ENCODE peak calls at places on chromosome 13, in nine cellular contexts. N is OCI-LY7, K is thoracic aorta, J is uterus, Q is fibroblast of lung, X is prostate gland, O is GM23338, I is K562, W is neural progenitor cell. U is an unnamed sample. For H3K4me1, the result is how much of the 10 kb centered on the place peaks cover.

GRCh38 chr13:91058066-91058465 is 289.4 kb upstream of the MIR17HG start:
- DNase-seq in N (no peak), K (no peak), J (no peak), Q (peak), X (no peak), O (peak), I (no peak), W (peak), U (no peak)

GRCh38 chr13:23966691-23967615 is 69.7 kb upstream of the C1QTNF9B start:
- DNase-seq in N (no peak), K (no peak), J (no peak), Q (peak), X (peak), O (no peak), I (no peak), W (no peak), U (no peak)

GRCh38 chr13:33467556-33467955 is 182.0 kb upstream of the STARD13 start:
- DNase-seq in N (no peak), K (no peak), J (no peak), Q (no peak), X (no peak), O (no peak), I (no peak), W (no peak), U (no peak)

GRCh38 chr13:111909501-111909900 is 157.4 kb upstream of the SOX1 start:
- DNase-seq in N (no peak), K (no peak), J (no peak), Q (no peak), X (no peak), O (no peak), I (no peak), W (no peak), U (no peak)

GRCh38 chr13:30711837-30712236 is 23.5 kb upstream of the ALOX5AP start:
- DNase-seq in N (no peak), K (no peak), J (no peak), Q (peak), X (no peak), O (no peak), I (no peak), W (no peak), U (no peak)

GRCh38 chr13:95480131-95480545 is 72.4 kb upstream of the CLDN10 start:
- DNase-seq in N (no peak), K (no peak), J (no peak), Q (no peak), X (no peak), O (no peak), I (no peak), W (no peak), U (no peak)

GRCh38 chr13:100403675-100404074 is 184.9 kb downstream of the GGACT start:
- DNase-seq in N (no peak), K (no peak), J (no peak), Q (no peak), X (no peak), O (peak), I (no peak), W (peak), U (no peak)

GRCh38 chr13:77372275-77372674 is 45.4 kb upstream of the MYCBP2 start:
- DNase-seq in N (no peak), K (no peak), J (no peak), Q (peak), X (no peak), O (no peak), I (no peak), W (no peak), U (no peak)

GRCh38 chr13:59259416-59260000 is 904.2 kb downstream of the DIAPH3 start:
- DNase-seq in N (no peak), K (no peak), J (no peak), Q (no peak), X (no peak), O (peak), I (no peak), W (peak), U (no peak)

GRCh38 chr13:40344270-40345148 is 321.9 kb downstream of the FOXO1 start:
- DNase-seq in N (peak), K (no peak), J (no peak), Q (peak), X (no peak), O (no peak), I (no peak), W (no peak), U (peak)

GRCh38 chr13:25301347-25302113 is at the start of gene NUP58:
- DNase-seq in N (peak), K (peak), J (peak), Q (peak), X (peak), O (peak), I (peak), W (peak), U (peak)

GRCh38 chr13:95573226-95573625 is 20.7 kb downstream of the CLDN10 start:
- DNase-seq in N (no peak), K (no peak), J (no peak), Q (peak), X (no peak), O (no peak), I (no peak), W (no peak), U (no peak)

GRCh38 chr13:109408596-109409382 is 377.6 kb downstream of the IRS2 start:
- DNase-seq in N (no peak), K (no peak), J (no peak), Q (peak), X (no peak), O (no peak), I (no peak), W (no peak), U (no peak)

GRCh38 chr13:109416001-109416400 is 370.4 kb downstream of the IRS2 start:
- DNase-seq in N (no peak), K (no peak), J (no peak), Q (no peak), X (no peak), O (peak), I (no peak), W (no peak), U (no peak)

GRCh38 chr13:109415057-109415456 is 371.3 kb downstream of the IRS2 start:
- DNase-seq in N (no peak), K (no peak), J (no peak), Q (no peak), X (no peak), O (no peak), I (no peak), W (no peak), U (no peak)

GRCh38 chr13:109410868-109411267 is 375.5 kb downstream of the IRS2 start:
- DNase-seq in N (no peak), K (no peak), J (no peak), Q (no peak), X (no peak), O (no peak), I (no peak), W (no peak), U (no peak)

GRCh38 chr13:109412232-109412935 is 374.0 kb downstream of the IRS2 start:
- DNase-seq in N (no peak), K (no peak), J (no peak), Q (peak), X (no peak), O (peak), I (no peak), W (peak), U (no peak)
- H3K4me3 ChIP-seq in N (no peak), K (peak), J (no peak), Q (no peak), X (no peak), O (no peak), I (no peak), W (no peak), U (no peak)

GRCh38 chr13:102195566-102196462 is 206.0 kb downstream of the FGF14 start:
- DNase-seq in N (no peak), K (no peak), J (no peak), Q (peak), X (no peak), O (no peak), I (no peak), W (no peak), U (no peak)
- H3K27ac ChIP-seq in N (no peak), K (no peak), J (no peak), Q (no peak), X (no peak), O (no peak), I (no peak), W (no peak), U (no peak)

GRCh38 chr13:98201178-98201577 is 24.1 kb upstream of the RNF113B start:
- DNase-seq in N (no peak), K (no peak), J (no peak), Q (no peak), X (no peak), O (no peak), I (no peak), W (no peak), U (no peak)
- H3K4me1 ChIP-seq in N (under half), K (under half), J (under half), Q (under half), X (under half), O (under half), I (under half), W (under half), U (under half)

DNA sequence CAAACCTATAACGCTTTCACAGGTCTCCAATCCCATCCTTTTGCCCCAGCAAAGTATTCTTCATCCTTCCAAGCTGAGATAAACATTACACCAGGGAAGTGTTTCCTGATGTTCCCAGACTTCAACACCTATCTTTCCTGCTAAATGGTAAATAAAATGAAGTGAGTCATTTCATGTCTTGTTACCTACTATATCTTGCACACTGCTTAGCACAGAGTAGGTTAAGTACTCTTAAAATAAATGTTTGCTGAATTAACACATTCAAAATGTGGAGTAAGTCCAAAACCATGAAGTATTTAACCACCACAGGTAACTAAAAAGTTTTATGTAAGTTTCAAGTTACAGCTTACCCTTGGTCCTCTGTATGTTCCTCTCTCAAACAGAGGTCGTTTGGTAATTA is 3.4 kb downstream of the RBM26 start:
- DNase-seq in N (no peak), K (no peak), J (no peak), Q (no peak), X (no peak), O (no peak), I (no peak), W (no peak), U (no peak)
- H3K4me3 ChIP-seq in N (peak), K (no peak), J (no peak), Q (peak), X (no peak), O (peak), I (peak), W (peak), U (peak)

GRCh38 chr13:46531953-46532352 is 21.0 kb upstream of the LRCH1 start:
- DNase-seq in N (no peak), K (no peak), J (no peak), Q (no peak), X (no peak), O (no peak), I (no peak), W (no peak), U (no peak)
- H3K27ac ChIP-seq in N (no peak), K (no peak), J (no peak), Q (no peak), X (no peak), O (no peak), I (no peak), W (no peak), U (no peak)

GRCh38 chr13:48159436-48160225 is 64.7 kb upstream of the MED4 start:
- DNase-seq in N (no peak), K (no peak), J (no peak), Q (no peak), X (no peak), O (no peak), I (no peak), W (no peak), U (no peak)
- H3K4me1 ChIP-seq in N (under half), K (under half), J (under half), Q (under half), X (under half), O (under half), I (under half), W (under half), U (under half)

GRCh38 chr13:71863249-71863648 is 3.8 kb downstream of the DACH1 start:
- DNase-seq in N (no peak), K (no peak), J (no peak), Q (no peak), X (no peak), O (no peak), I (no peak), W (no peak), U (no peak)

GRCh38 chr13:71866173-71867091 is 572 bp downstream of the DACH1 start:
- DNase-seq in N (no peak), K (no peak), J (peak), Q (peak), X (peak), O (peak), I (no peak), W (peak), U (no peak)

GRCh38 chr13:71865858-71866172 is 1.2 kb downstream of the DACH1 start:
- DNase-seq in N (no peak), K (no peak), J (peak), Q (peak), X (no peak), O (peak), I (no peak), W (peak), U (no peak)

GRCh38 chr13:71864981-71865857 is 1.8 kb downstream of the DACH1 start:
- DNase-seq in N (no peak), K (no peak), J (peak), Q (peak), X (no peak), O (peak), I (no peak), W (peak), U (no peak)

GRCh38 chr13:71864094-71864980 is 2.7 kb downstream of the DACH1 start:
- DNase-seq in N (no peak), K (no peak), J (peak), Q (peak), X (peak), O (peak), I (no peak), W (peak), U (no peak)
- H3K4me3 ChIP-seq in N (no peak), K (peak), J (peak), Q (peak), X (peak), O (peak), I (no peak), W (peak), U (no peak)